ENCODE peak calls at places on chromosomes 3 and 15, in seven cellular contexts. K is neural crest cell, D is dorsolateral prefrontal cortex, A is LNCaP clone FGC, E is body of pancreas, J is pancreas, Z is epithelial cell of proximal tubule. N is an unnamed sample.

GRCh38 chr15:98800437-98801233 is 152.3 kb downstream of the IGF1R start:
- DNase-seq in Z (no peak), D (peak), E (peak), J (no peak), A (no peak), K (peak), N (peak)

GRCh38 chr3:169861871-169862270 is 7.9 kb downstream of the LRRC31 start:
- DNase-seq in Z (no peak), D (no peak), J (no peak), E (no peak), A (no peak), K (no peak), N (no peak)

GRCh38 chr3:95705786-95706418 is 1108.5 kb upstream of the EPHA6 start:
- DNase-seq in A (no peak), Z (no peak), E (no peak), J (no peak), D (no peak), K (no peak), N (no peak)

GRCh38 chr3:160227389-160227788 is 2.2 kb downstream of the C3orf80 start:
- DNase-seq in D (no peak), A (no peak), Z (no peak), J (no peak), E (no peak), K (no peak), N (no peak)

GRCh38 chr3:121152573-121152972 is 244.6 kb downstream of the STXBP5L start:
- DNase-seq in D (no peak), E (no peak), Z (no peak), K (no peak), A (peak), J (no peak), N (peak)

GRCh38 chr3:152524198-152525140 is 255.7 kb downstream of the MBNL1 start:
- DNase-seq in J (no peak), A (peak), K (peak), Z (no peak), D (no peak), E (peak), N (peak)

GRCh38 chr3:150371741-150372254 is 36.3 kb upstream of the TSC22D2 start:
- DNase-seq in A (peak), D (no peak), Z (peak), E (peak), J (no peak), K (no peak), N (peak)

GRCh38 chr3:178381971-178382370 is 154.3 kb upstream of the KCNMB2 start:
- DNase-seq in E (no peak), Z (no peak), A (no peak), J (no peak), K (no peak), D (no peak), N (no peak)

GRCh38 chr3:38468811-38469210 is 15.1 kb downstream of the ACVR2B start:
- DNase-seq in J (peak), Z (no peak), K (no peak), E (peak), A (peak), D (no peak), N (no peak)

GRCh38 chr3:178386880-178387279 is 149.4 kb upstream of the KCNMB2 start:
- DNase-seq in J (no peak), A (no peak), Z (no peak), K (no peak), D (no peak), E (no peak), N (no peak)

GRCh38 chr3:45693941-45694521 is 4.8 kb downstream of the SACM1L start:
- DNase-seq in D (no peak), A (no peak), E (no peak), Z (no peak), J (no peak), K (no peak), N (no peak)

GRCh38 chr3:89300519-89300918 is 193.1 kb downstream of the EPHA3 start:
- DNase-seq in Z (no peak), J (no peak), E (no peak), D (no peak), A (no peak), K (no peak), N (no peak)

GRCh38 chr3:2156244-2156847 is 57.7 kb downstream of the CNTN4 start:
- DNase-seq in A (no peak), K (peak), D (no peak), E (peak), J (peak), Z (no peak), N (peak)

GRCh38 chr3:144770813-144771400 is 799.3 kb downstream of the DIPK2A start:
- DNase-seq in E (no peak), J (no peak), K (no peak), A (no peak), Z (no peak), D (no peak), N (peak)

GRCh38 chr15:85019815-85020590 is 38.3 kb downstream of the PDE8A start:
- DNase-seq in J (no peak), A (no peak), Z (no peak), D (no peak), K (no peak), E (no peak), N (peak)

GRCh38 chr3:30260747-30261146 is 345.7 kb upstream of the TGFBR2 start:
- DNase-seq in E (no peak), D (no peak), K (no peak), A (no peak), J (no peak), Z (no peak), N (no peak)

GRCh38 chr3:147384210-147385058 is 21.9 kb downstream of the ZIC4 start:
- DNase-seq in E (no peak), J (no peak), D (no peak), A (no peak), Z (no peak), K (no peak), N (no peak)

GRCh38 chr3:22713936-22714335 is 489.2 kb upstream of the UBE2E2 start:
- DNase-seq in K (no peak), A (no peak), E (no peak), Z (peak), D (no peak), J (no peak), N (peak)

GRCh38 chr3:185089343-185089742 is 63.5 kb downstream of the C3orf70 start:
- DNase-seq in Z (peak), K (no peak), A (no peak), D (no peak), E (no peak), J (no peak), N (no peak)

GRCh38 chr15:66044837-66045236 is 175.5 kb downstream of the RAB11A start:
- DNase-seq in A (no peak), J (no peak), D (no peak), E (no peak), K (no peak), Z (no peak), N (no peak)

GRCh38 chr15:66047321-66048024 is 178.2 kb downstream of the RAB11A start:
- DNase-seq in A (no peak), Z (no peak), E (no peak), J (no peak), D (no peak), K (no peak), N (no peak)

GRCh38 chr15:66045542-66045941 is 176.3 kb downstream of the RAB11A start:
- DNase-seq in J (no peak), A (no peak), D (no peak), E (no peak), K (no peak), Z (no peak), N (no peak)

GRCh38 chr15:66046326-66046725 is 177.0 kb downstream of the RAB11A start:
- DNase-seq in J (no peak), D (no peak), E (no peak), Z (no peak), A (no peak), K (no peak), N (no peak)

GRCh38 chr15:66046751-66047150 is 177.5 kb downstream of the RAB11A start:
- DNase-seq in J (no peak), K (no peak), D (no peak), E (no peak), Z (no peak), A (no peak), N (no peak)
- TF ChIP-seq CTCF in J (no peak), K (peak), D (no peak), E (no peak), Z (peak), A (no peak), N (no peak)

DNA sequence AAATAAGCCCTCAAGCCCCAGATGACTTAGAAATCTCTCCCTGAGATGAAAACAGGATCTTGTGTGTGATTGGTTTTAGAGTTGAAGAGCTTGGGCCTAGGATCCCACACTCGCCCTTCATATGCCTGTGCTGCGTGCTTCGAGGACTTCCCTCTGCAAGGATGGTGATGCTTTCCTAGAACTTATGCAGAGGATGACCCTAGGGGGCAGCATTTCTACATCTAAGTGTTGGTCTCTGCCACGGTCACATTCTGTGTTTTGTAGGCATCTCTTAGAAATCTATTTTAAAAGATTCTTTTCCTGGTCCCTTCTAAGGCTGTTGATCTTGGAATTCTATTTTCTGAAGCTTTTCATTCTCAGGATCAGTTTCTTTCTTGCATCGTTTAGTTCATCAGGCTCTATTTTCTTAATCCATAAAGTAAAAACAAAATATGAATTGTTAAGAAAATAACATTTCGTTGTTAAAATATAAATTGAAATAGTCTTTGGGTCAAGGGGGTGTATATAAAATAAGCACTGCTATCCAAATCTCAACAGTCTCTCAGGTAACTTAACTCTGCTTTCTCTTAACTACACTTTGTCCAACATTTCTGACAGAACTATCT is 45.7 kb downstream of the WDR76 start:
- DNase-seq in E (peak), D (no peak), Z (peak), J (no peak), K (peak), A (peak), N (peak)
- TF ChIP-seq CTCF in E (peak), D (peak), Z (peak), J (peak), K (peak), A (peak), N (peak)

GRCh38 chr15:80694624-80695098 is 449 bp upstream of the ABHD17C start:
- DNase-seq in K (peak), Z (no peak), J (no peak), D (no peak), E (no peak), A (no peak), N (peak)

GRCh38 chr15:80695099-80695910 is at the start of gene ABHD17C:
- DNase-seq in K (peak), A (no peak), Z (no peak), E (peak), J (peak), D (no peak), N (peak)

GRCh38 chr15:80693682-80694623 is 1.2 kb upstream of the ABHD17C start:
- DNase-seq in Z (no peak), J (no peak), E (peak), D (no peak), A (no peak), K (no peak), N (peak)

GRCh38 chr15:80697316-80697715 is 2.2 kb downstream of the ABHD17C start:
- DNase-seq in E (no peak), D (no peak), Z (no peak), K (no peak), J (no peak), A (no peak), N (no peak)

GRCh38 chr15:80695911-80696651 is 971 bp downstream of the ABHD17C start:
- DNase-seq in D (no peak), K (no peak), Z (no peak), J (peak), E (peak), A (no peak), N (peak)
- TF ChIP-seq CTCF in D (no peak), K (peak), Z (peak), J (no peak), E (no peak), A (peak), N (peak)

DNA sequence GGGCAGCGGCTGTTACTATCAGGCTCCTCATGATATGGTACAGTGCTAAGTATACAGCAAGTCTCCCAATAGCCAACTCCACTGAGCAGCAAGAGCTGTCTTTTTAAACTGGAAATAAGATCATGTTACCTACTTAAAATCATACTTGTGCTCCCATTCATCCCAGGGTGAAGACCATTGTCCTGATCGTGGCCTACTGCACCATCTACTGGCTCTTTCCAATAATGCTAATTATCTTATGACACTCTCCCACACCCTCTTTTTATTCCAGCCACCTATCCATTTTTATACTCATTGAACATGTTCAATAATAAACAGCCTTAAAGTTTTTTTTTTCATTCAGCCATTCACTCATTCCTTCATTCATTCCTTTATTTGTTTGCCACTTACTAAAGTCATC is 117.7 kb downstream of the GBE1 start:
- DNase-seq in J (no peak), D (no peak), K (no peak), E (no peak), Z (no peak), A (peak), N (peak)
- TF ChIP-seq CTCF in J (no peak), D (peak), K (peak), E (no peak), Z (peak), A (peak), N (peak)

GRCh38 chr15:42723068-42723467 is 13.9 kb downstream of the CDAN1 start:
- DNase-seq in K (no peak), J (no peak), D (no peak), A (peak), E (no peak), Z (no peak), N (peak)
- TF ChIP-seq CTCF in K (peak), J (no peak), D (peak), A (peak), E (no peak), Z (peak), N (no peak)

N was measured in MCF 10A.